ENCODE peak calls at places on chromosomes 7 and 10, in seven cellular contexts. R is GM19239; A is right cardiac atrium; V is CD4-positive, alpha-beta T cell; J is activated T-cell treated with anti-CD3 and anti-CD28 coated beads for 1 hour; B is NCI-H2029; O is activated CD4-positive, alpha-beta T cell treated with anti-CD3 and anti-CD28 coated beads, Interleukin-2, amount 50 U/mL, for 48 hours. L is an unnamed sample.

GRCh38 chr7:148856035-148856881 is 27.8 kb downstream of the EZH2 start:
- DNase-seq in R (no peak), A (no peak), V (peak), J (peak), B (no peak), O (peak), L (peak)

GRCh38 chr7:34845666-34846361 is 187.8 kb downstream of the NPSR1 start:
- DNase-seq in R (no peak), A (no peak), V (no peak), J (no peak), B (peak), O (no peak), L (no peak)

GRCh38 chr10:46528171-46528671 is 28.2 kb downstream of the GPRIN2 start:
- DNase-seq in R (no peak), A (peak), V (no peak), J (no peak), B (no peak), O (no peak), L (no peak)

GRCh38 chr10:50392426-50392825 is 141.1 kb upstream of the ASAH2 start:
- DNase-seq in R (no peak), A (no peak), V (no peak), J (no peak), B (no peak), O (no peak), L (no peak)

GRCh38 chr7:98518159-98518947 is 98.7 kb upstream of the NPTX2 start:
- DNase-seq in R (no peak), A (no peak), V (no peak), J (no peak), B (no peak), O (no peak), L (no peak)

GRCh38 chr10:117781216-117781836 is 238.8 kb downstream of the EMX2 start:
- DNase-seq in R (no peak), A (no peak), V (no peak), J (no peak), B (no peak), O (no peak), L (no peak)

GRCh38 chr10:58017719-58018367 is 249.9 kb downstream of the IPMK start:
- DNase-seq in R (no peak), A (no peak), V (no peak), J (no peak), B (no peak), O (no peak), L (no peak)

GRCh38 chr10:8054243-8054497 is 318 bp upstream of the GATA3 start:
- DNase-seq in R (no peak), A (no peak), V (no peak), J (no peak), B (no peak), O (no peak), L (no peak)

GRCh38 chr10:106765355-106765754 is 399.2 kb downstream of the SORCS1 start:
- DNase-seq in R (no peak), A (no peak), V (no peak), J (no peak), B (no peak), O (no peak), L (no peak)

GRCh38 chr7:2645274-2645868 is 13.6 kb downstream of the TTYH3 start:
- DNase-seq in R (peak), A (no peak), V (no peak), J (no peak), B (no peak), O (peak), L (no peak)

GRCh38 chr7:150368884-150369739 is 490 bp downstream of the REPIN1 start:
- DNase-seq in R (peak), A (peak), V (peak), J (peak), B (peak), O (peak), L (peak)

L was measured in T-helper 22 cell.